ENCODE peak calls at places on chromosomes 13 and 19, in five cellular contexts. P is neural progenitor cell, F is heart right ventricle, Y is psoas muscle, E is ovary. O is an unnamed sample.

GRCh38 chr13:90201676-90202425 is 1145.6 kb upstream of the MIR17HG start:
- DNase-seq in F (no peak), E (no peak), P (no peak), Y (no peak), O (no peak)

GRCh38 chr19:43471091-43471490 is 5.7 kb upstream of the LYPD3 start:
- DNase-seq in E (no peak), P (no peak), Y (no peak), F (no peak), O (no peak)

GRCh38 chr19:10194500-10195198 is at the start of gene DNMT1:
- DNase-seq in P (peak; percentile 96), E (peak; percentile 97), Y (peak; percentile 94), F (peak; percentile 95), O (peak; percentile 98)

GRCh38 chr13:78201411-78201810 is 282.8 kb upstream of the EDNRB start:
- DNase-seq in F (no peak), P (no peak), E (no peak), Y (no peak), O (peak; percentile 9)

GRCh38 chr19:16825312-16826168 is 3.7 kb upstream of the SIN3B start:
- DNase-seq in P (peak; percentile 26), E (peak; percentile 79), Y (peak; percentile 59), F (peak; percentile 50), O (no peak)

GRCh38 chr13:77079902-77080413 is 53.0 kb upstream of the FBXL3 start:
- DNase-seq in Y (no peak), F (no peak), P (no peak), E (no peak), O (no peak)

GRCh38 chr13:50529154-50529882 is 314.2 kb downstream of the DLEU7 start:
- DNase-seq in E (peak; percentile 83), P (no peak), Y (peak; percentile 86), F (peak; percentile 88), O (peak; percentile 2)

GRCh38 chr13:73092831-73093230 is 34.0 kb downstream of the KLF5 start:
- DNase-seq in F (no peak), E (no peak), P (no peak), Y (no peak), O (no peak)

GRCh38 chr13:103883152-103883551 is 816.9 kb upstream of the SLC10A2 start:
- DNase-seq in Y (peak; percentile 79), F (peak; percentile 77), P (peak; percentile 83), E (peak; percentile 22), O (no peak)

GRCh38 chr13:29282096-29282495 is 313.4 kb downstream of the SLC7A1 start:
- DNase-seq in Y (no peak), P (no peak), F (no peak), E (no peak), O (no peak)

GRCh38 chr13:87129602-87130300 is 541.4 kb upstream of the SLITRK5 start:
- DNase-seq in F (no peak), P (no peak), Y (no peak), E (no peak), O (no peak)

DNA sequence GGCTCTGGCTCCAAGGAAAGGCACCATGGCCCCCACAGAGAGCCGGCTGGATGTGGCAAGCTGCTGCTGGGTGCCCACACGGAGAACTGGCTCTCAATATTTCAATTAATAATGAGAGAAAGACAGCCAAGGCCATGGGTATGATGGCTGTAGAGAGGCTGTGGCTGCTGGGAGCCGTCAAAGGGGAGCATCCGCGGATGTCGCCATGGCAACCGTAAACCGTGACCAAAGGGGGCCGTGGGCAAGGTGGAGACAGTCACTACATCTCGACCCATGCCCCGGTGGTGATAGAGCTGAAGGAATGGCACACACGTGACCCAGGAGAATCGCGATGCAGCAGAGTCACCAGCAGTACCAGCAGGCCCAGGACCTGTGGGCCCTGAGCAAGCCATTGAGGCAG is 9.6 kb downstream of the VSTM2B start:
- DNase-seq in P (peak; percentile 39), E (no peak), F (no peak), Y (no peak), O (no peak)
- TF ChIP-seq CTCF in P (no peak), E (no peak), F (no peak), Y (no peak), O (no peak)

GRCh38 chr19:28596561-28597071 is 616.3 kb downstream of the UQCRFS1 start:
- DNase-seq in F (no peak), P (no peak), E (no peak), Y (no peak), O (no peak)
- H3K4me3 ChIP-seq in F (no peak overlapping the region), P (no peak overlapping the region), E (no peak overlapping the region), Y (no peak overlapping the region), O (no peak overlapping the region)

GRCh38 chr19:8456064-8456463 is 11.3 kb downstream of the HNRNPM start:
- DNase-seq in E (no peak), Y (no peak), P (peak; percentile 58), F (no peak), O (no peak)
- TF ChIP-seq CTCF in E (no peak), Y (peak; percentile 29), P (peak; percentile 36), F (peak; percentile 9), O (no peak)

GRCh38 chr13:109783815-109784589 is 2.4 kb downstream of the IRS2 start:
- DNase-seq in P (no peak), E (no peak), Y (no peak), F (no peak), O (no peak)
- H3K4me3 ChIP-seq in P (peak overlapping the region; percentile 50), E (peak overlapping the region; percentile 68), Y (peak overlapping the region; percentile 65), F (peak overlapping the region; percentile 60), O (no peak overlapping the region)

GRCh38 chr19:13849277-13849676 is 27.7 kb upstream of the NANOS3 start:
- DNase-seq in E (peak; percentile 57), P (no peak), F (no peak), Y (no peak), O (no peak)

GRCh38 chr19:13846533-13847032 is 30.4 kb upstream of the NANOS3 start:
- DNase-seq in E (peak; percentile 78), P (peak; percentile 64), Y (peak; percentile 89), F (peak; percentile 87), O (peak; percentile 93)

GRCh38 chr19:13848811-13849241 is 28.1 kb upstream of the NANOS3 start:
- DNase-seq in E (no peak), Y (no peak), F (no peak), P (no peak), O (no peak)

GRCh38 chr19:13847900-13848677 is 28.8 kb upstream of the NANOS3 start:
- DNase-seq in F (no peak), E (no peak), Y (no peak), P (no peak), O (no peak)

DNA sequence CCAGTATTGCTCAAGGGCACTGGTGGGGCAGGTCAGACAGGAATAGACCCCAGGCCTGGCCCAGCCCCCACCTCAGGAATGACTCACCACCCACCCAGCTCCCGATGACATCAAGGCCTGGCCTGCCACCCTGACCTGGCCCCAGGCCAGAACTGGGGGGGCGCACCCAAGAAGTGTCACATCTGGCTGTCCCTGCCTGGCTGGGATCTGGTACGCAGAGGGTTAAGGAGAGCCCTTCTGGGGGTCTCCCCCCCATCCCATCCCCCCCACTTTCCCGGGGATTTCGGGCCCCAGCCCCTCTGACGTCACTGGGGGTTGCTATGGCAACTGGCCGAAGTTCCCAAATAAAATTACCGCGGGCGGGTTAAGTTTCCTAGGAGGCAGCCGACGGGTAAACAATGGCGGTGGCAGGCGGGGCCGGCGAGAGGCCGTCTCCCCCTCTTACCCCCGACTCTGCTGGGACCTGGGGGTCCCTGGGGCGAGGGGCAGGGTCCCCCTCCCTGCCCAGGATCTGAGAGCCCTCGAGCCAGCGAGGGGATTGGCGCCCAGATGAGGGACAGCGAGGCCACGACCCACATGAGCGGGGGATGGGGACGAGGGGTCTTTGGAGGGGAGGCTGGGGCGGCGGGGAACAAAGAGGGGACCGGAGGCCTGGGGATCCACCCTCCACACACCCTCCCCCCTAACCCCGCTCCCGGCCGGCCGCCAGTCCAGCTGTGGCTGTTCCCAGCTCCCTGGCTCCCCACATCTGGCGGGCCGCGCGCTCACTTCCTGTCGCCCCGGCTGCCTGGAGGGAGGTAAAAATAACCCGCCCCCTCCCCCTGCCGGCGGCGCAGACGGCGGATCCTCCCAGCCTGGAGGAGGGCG is 29.7 kb upstream of the NANOS3 start:
- DNase-seq in E (peak; percentile 97), Y (peak; percentile 97), F (peak; percentile 98), P (peak; percentile 97), O (peak; percentile 84)
- TF ChIP-seq CTCF in E (no peak), Y (peak; percentile 18), F (peak; percentile 45), P (peak; percentile 33), O (peak; percentile 9)

GRCh38 chr19:49878744-49879070 is 1.2 kb downstream of the TBC1D17 start:
- DNase-seq in Y (no peak), P (no peak), F (peak; percentile 8), E (peak; percentile 46), O (no peak)
- H3K4me3 ChIP-seq in Y (peak overlapping the region; percentile 69), P (peak overlapping the region; percentile 88), F (peak overlapping the region; percentile 81), E (peak overlapping the region; percentile 84), O (peak overlapping the region; percentile 98)

GRCh38 chr19:4343845-4344713 is 717 bp downstream of the MPND start:
- DNase-seq in E (peak; percentile 60), P (no peak), F (no peak), Y (no peak), O (no peak)

GRCh38 chr19:4342421-4343055 is 824 bp upstream of the MPND start:
- DNase-seq in E (peak; percentile 93), P (peak; percentile 100), F (peak; percentile 93), Y (peak; percentile 96), O (peak; percentile 93)

GRCh38 chr19:4345656-4346383 is 2.5 kb downstream of the MPND start:
- DNase-seq in F (no peak), P (no peak), Y (no peak), E (no peak), O (no peak)

GRCh38 chr19:4347521-4347920 is 4.2 kb downstream of the MPND start:
- DNase-seq in E (no peak), Y (no peak), P (no peak), F (no peak), O (no peak)

DNA sequence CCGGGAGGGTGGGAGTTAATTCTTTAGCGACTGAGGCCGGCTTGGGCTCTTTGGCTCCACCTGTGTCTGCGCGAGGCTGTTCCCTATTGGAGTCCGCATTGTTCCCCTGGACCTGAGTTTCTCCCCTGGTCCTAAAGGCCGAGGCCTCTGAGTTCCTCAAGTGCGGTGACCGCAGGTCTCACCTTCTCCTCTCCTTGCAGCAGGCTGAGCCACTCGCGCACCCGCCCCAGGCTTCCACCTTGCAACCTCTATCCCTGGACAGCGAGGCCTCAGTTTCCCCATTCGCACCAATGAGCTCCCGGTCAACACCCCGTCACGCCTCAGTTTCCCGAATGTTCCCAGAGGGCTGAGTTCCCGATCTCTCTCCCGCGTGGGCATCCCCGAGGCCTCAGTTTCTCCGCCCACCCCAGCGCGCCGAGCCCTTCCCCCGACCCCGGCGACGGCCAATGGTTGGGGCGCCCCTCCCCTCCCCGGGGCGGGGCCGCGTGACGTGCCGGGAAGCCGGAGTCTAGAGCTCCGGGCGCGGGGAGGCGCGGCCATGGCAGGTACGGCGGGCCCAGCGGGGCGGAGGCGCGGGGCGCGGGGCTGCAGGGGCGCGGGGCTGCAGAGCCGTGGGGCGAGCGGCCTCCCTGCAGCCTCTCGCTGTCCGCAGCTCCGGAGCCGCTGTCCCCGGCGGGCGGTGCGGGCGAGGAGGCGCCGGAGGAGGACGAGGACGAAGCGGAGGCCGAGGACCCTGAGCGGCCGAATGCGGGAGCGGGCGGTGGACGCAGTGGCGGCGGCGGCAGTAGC is at the start of gene MPND:
- DNase-seq in E (peak; percentile 92), F (peak; percentile 96), P (peak; percentile 96), Y (peak; percentile 94), O (peak; percentile 92)
- TF ChIP-seq CTCF in E (no peak), F (peak; percentile 28), P (peak; percentile 45), Y (peak; percentile 11), O (peak; percentile 38)